ENCODE peak calls at places on chromosome 6, in four cellular contexts. W, A, Q and K are unnamed samples.

GRCh38 chr6:156601821-156602301 is 175.3 kb upstream of the ARID1B start:
- DNase-seq in W (peak; percentile 32), A (no peak), Q (no peak), K (no peak)

GRCh38 chr6:71529026-71529425 is 240.4 kb downstream of the OGFRL1 start:
- DNase-seq in W (no peak), A (no peak), Q (no peak), K (no peak)

GRCh38 chr6:10633216-10633615 is 61.2 kb downstream of the C6orf52 start:
- DNase-seq in W (no peak), A (no peak), Q (no peak), K (no peak)

GRCh38 chr6:36860126-36860525 is 14.5 kb downstream of the PPIL1 start:
- DNase-seq in W (no peak), A (no peak), Q (no peak), K (no peak)

GRCh38 chr6:137155830-137156229 is 17.6 kb downstream of the IL22RA2 start:
- DNase-seq in W (no peak), A (no peak), Q (no peak), K (no peak)

GRCh38 chr6:14652536-14652935 is 535.0 kb downstream of the CD83 start:
- DNase-seq in W (no peak), A (no peak), Q (no peak), K (no peak)

GRCh38 chr6:166620478-166621113 is 6.5 kb downstream of the RPS6KA2 start:
- DNase-seq in W (no peak), A (no peak), Q (no peak), K (no peak)

GRCh38 chr6:32664827-32665362 is 1.6 kb downstream of the HLA-DQB1 start:
- DNase-seq in W (peak; percentile 47), A (peak; percentile 80), Q (peak; percentile 37), K (no peak)

GRCh38 chr6:156348376-156348775 is 428.8 kb upstream of the ARID1B start:
- DNase-seq in W (no peak), A (no peak), Q (no peak), K (no peak)

GRCh38 chr6:122042851-122043250 is 356.6 kb upstream of the HSF2 start:
- DNase-seq in W (peak; percentile 22), A (no peak), Q (no peak), K (no peak)

GRCh38 chr6:35764238-35764896 is 12.0 kb upstream of the CLPSL2 start:
- DNase-seq in W (no peak), A (no peak), Q (no peak), K (no peak)
- TF ChIP-seq POLR2A in W (no peak), A (no peak), Q (no peak), K (no peak)

GRCh38 chr6:40901322-40902055 is 137.5 kb downstream of the UNC5CL start:
- DNase-seq in W (no peak), A (no peak), Q (no peak), K (no peak)

GRCh38 chr6:40900791-40901190 is 138.2 kb downstream of the UNC5CL start:
- DNase-seq in W (peak; percentile 62), A (no peak), Q (no peak), K (no peak)

GRCh38 chr6:40906759-40907158 is 132.3 kb downstream of the UNC5CL start:
- DNase-seq in W (no peak), A (peak; percentile 72), Q (no peak), K (peak; percentile 37)

GRCh38 chr6:40904583-40905194 is 134.3 kb downstream of the UNC5CL start:
- DNase-seq in W (no peak), A (no peak), Q (no peak), K (no peak)

GRCh38 chr6:40903456-40903855 is 135.6 kb downstream of the UNC5CL start:
- DNase-seq in W (no peak), A (no peak), Q (no peak), K (no peak)
- H3K36me3 ChIP-seq in W (no peaks in the 10 kb centered on the region), A (no peaks in the 10 kb centered on the region), Q (no peaks in the 10 kb centered on the region), K (no peaks in the 10 kb centered on the region)

GRCh38 chr6:44297063-44298038 is 15.8 kb downstream of the AARS2 start:
- DNase-seq in W (peak; percentile 60), A (no peak), Q (peak; percentile 39), K (peak; percentile 63)
- TF ChIP-seq POLR2A in W (no peak), A (no peak), Q (no peak), K (no peak)

GRCh38 chr6:162670345-162670744 is 57.2 kb downstream of the PRKN start:
- DNase-seq in W (no peak), A (no peak), Q (no peak), K (no peak)

GRCh38 chr6:162674452-162674851 is 53.1 kb downstream of the PRKN start:
- DNase-seq in W (no peak), A (no peak), Q (no peak), K (no peak)

GRCh38 chr6:162675503-162675902 is 52.1 kb downstream of the PRKN start:
- DNase-seq in W (no peak), A (no peak), Q (no peak), K (no peak)

GRCh38 chr6:162671580-162672165 is 55.9 kb downstream of the PRKN start:
- DNase-seq in W (peak; percentile 38), A (no peak), Q (no peak), K (no peak)
- H3K36me3 ChIP-seq in W (no peaks in the 10 kb centered on the region), A (no peaks in the 10 kb centered on the region), Q (no peaks in the 10 kb centered on the region), K (no peaks in the 10 kb centered on the region)

DNA sequence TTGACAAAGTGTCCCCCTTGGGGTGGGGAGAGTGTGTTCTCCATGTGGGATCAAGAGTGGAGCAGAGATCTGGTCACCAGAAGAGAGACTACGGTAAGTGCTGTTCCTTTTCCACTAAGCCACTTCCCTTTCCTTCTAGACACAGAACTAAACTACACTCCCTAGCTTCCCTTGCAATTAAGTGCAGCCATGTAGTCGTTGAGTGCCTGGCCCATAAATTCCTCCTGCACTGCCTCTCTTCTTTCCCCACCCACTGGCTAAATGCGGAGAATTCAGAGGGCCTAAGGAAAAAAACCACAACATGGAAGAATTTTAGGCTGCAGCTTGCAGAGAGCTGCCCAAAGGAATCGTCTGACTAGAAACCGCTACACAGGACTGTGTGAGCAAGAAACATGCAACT is 1.5 kb downstream of the WDR27 start:
- DNase-seq in W (no peak), A (no peak), Q (no peak), K (no peak)
- TF ChIP-seq POLR2A in W (no peak), A (no peak), Q (no peak), K (no peak)

GRCh38 chr6:129385117-129385516 is 324.9 kb downstream of the ARHGAP18 start:
- DNase-seq in W (no peak), A (no peak), Q (no peak), K (no peak)

GRCh38 chr6:129393659-129394058 is 316.3 kb downstream of the ARHGAP18 start:
- DNase-seq in W (no peak), A (no peak), Q (no peak), K (no peak)

DNA sequence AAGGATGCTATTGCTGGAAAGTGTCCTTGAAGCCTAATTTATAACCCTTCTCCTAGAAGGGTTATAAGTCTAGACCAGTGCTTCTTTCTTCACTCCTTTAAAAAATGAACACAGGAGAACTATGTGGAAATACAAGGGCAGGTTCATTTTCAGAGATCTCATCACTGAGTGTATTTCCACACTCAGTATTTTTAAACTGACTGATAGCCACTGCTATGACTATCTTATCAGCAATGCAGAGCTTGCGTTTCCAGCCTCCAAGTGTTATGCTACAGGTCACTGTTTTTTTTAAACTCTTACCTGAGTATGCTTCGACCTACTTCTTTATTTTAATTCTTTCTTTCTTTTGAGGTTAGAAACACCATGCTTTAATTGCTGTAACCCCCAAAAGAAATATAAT is 319.1 kb downstream of the ARHGAP18 start:
- DNase-seq in W (no peak), A (no peak), Q (no peak), K (no peak)
- H3K36me3 ChIP-seq in W (peaks cover 100% of the 10 kb centered on the region), A (no peaks in the 10 kb centered on the region), Q (peaks cover 6% of the 10 kb centered on the region), K (no peaks in the 10 kb centered on the region)